ENCODE peak calls at places on chromosomes 5 and 9, in seven cellular contexts. I is AG08396; X is HEK293T; P is GM19239; A is DMS153; J is NB4; D is activated T-helper 1 cell treated with anti-CD3 and anti-CD28 coated beads, Interleukin-2, amount 50 U/mL, for 16 hours. T is an unnamed sample.
A peak's percentile ranks its signal among the peaks of the same experiment; 100 is the strongest.

GRCh38 chr9:83119873-83120272 is 56.9 kb upstream of the RASEF start:
- DNase-seq in I (no peak), X (no peak), P (no peak), A (no peak), J (no peak), D (no peak), T (no peak)

GRCh38 chr9:99307846-99308245 is 85.8 kb downstream of the SEC61B start:
- DNase-seq in I (no peak), X (no peak), P (no peak), A (peak; percentile 49), J (no peak), D (no peak), T (no peak)

GRCh38 chr5:54229041-54229780 is 81.2 kb downstream of the ARL15 start:
- DNase-seq in I (peak; percentile 47), X (peak; percentile 57), P (peak; percentile 9), A (no peak), J (peak; percentile 63), D (peak; percentile 43), T (peak; percentile 76)

GRCh38 chr9:96461336-96461735 is 11.4 kb downstream of the HABP4 start:
- DNase-seq in I (no peak), X (no peak), P (no peak), A (no peak), J (no peak), D (no peak), T (no peak)

GRCh38 chr9:131575946-131576853 is 30.9 kb downstream of the PRRT1B start:
- DNase-seq in I (no peak), X (no peak), P (no peak), A (no peak), J (no peak), D (no peak), T (no peak)

GRCh38 chr5:13250450-13251291 is 693.8 kb downstream of the DNAH5 start:
- DNase-seq in I (peak; percentile 7), X (peak; percentile 20), P (no peak), A (no peak), J (peak; percentile 18), D (no peak), T (peak; percentile 7)

GRCh38 chr9:75615284-75615683 is 275.2 kb upstream of the PCSK5 start:
- DNase-seq in I (no peak), X (no peak), P (no peak), A (peak; percentile 86), J (no peak), D (no peak), T (no peak)

GRCh38 chr5:140240987-140241706 is 61.8 kb downstream of the PFDN1 start:
- DNase-seq in I (peak; percentile 88), X (peak; percentile 72), P (no peak), A (peak; percentile 66), J (no peak), D (no peak), T (peak; percentile 38)

GRCh38 chr9:70131296-70131695 is 87.6 kb downstream of the MAMDC2 start:
- DNase-seq in I (no peak), X (no peak), P (no peak), A (peak; percentile 77), J (no peak), D (no peak), T (no peak)

GRCh38 chr5:150401376-150402201 is 11.1 kb downstream of the CD74 start:
- DNase-seq in I (no peak), X (no peak), P (no peak), A (no peak), J (no peak), D (no peak), T (no peak)

GRCh38 chr5:111857633-111858032 is 100.6 kb upstream of the NREP start:
- DNase-seq in I (no peak), X (no peak), P (no peak), A (no peak), J (no peak), D (no peak), T (no peak)

GRCh38 chr9:694499-695154 is 146.9 kb upstream of the DMRT1 start:
- DNase-seq in I (peak; percentile 46), X (no peak), P (no peak), A (no peak), J (no peak), D (no peak), T (no peak)

GRCh38 chr5:54205453-54205852 is 104.9 kb downstream of the ARL15 start:
- DNase-seq in I (no peak), X (no peak), P (no peak), A (no peak), J (no peak), D (no peak), T (no peak)

GRCh38 chr9:121750715-121751623 is 99.5 kb downstream of the DAB2IP start:
- DNase-seq in I (no peak), X (no peak), P (no peak), A (no peak), J (no peak), D (no peak), T (peak; percentile 47)

GRCh38 chr9:94639045-94639995 is at the start of gene FBP1:
- DNase-seq in I (peak; percentile 45), X (no peak), P (peak; percentile 41), A (peak; percentile 8), J (peak; percentile 90), D (no peak), T (peak; percentile 65)

GRCh38 chr9:105282870-105283621 is 38.6 kb downstream of the SLC44A1 start:
- DNase-seq in I (no peak), X (no peak), P (no peak), A (no peak), J (no peak), D (no peak), T (no peak)

GRCh38 chr5:139382781-139383180 is 316 bp downstream of the SLC23A1 start:
- DNase-seq in I (no peak), X (no peak), P (no peak), A (no peak), J (no peak), D (no peak), T (no peak)

GRCh38 chr5:169574147-169574646 is 9.4 kb upstream of the SPDL1 start:
- DNase-seq in I (no peak), X (no peak), P (no peak), A (no peak), J (no peak), D (no peak), T (no peak)

GRCh38 chr9:125312411-125312810 is 50.8 kb downstream of the GAPVD1 start:
- DNase-seq in I (no peak), X (no peak), P (no peak), A (no peak), J (no peak), D (no peak), T (no peak)

GRCh38 chr5:168876419-168876818 is 297.3 kb upstream of the PANK3 start:
- DNase-seq in I (no peak), X (no peak), P (no peak), A (no peak), J (no peak), D (no peak), T (no peak)

T was measured in T47D.